ENCODE peak calls at places on chromosomes 16 and 17, in ten cellular contexts. One of them, this sample, is unnamed.

GRCh38 chr17:35082073-35082657 is 18.7 kb upstream of the RFFL start:
- DNase-seq in ovary: no peak
- DNase-seq in AG10803: peak; percentile 78
- DNase-seq in PC-3: peak; percentile 89
- DNase-seq in stomach: no peak
- DNase-seq in HFF-Myc: peak; percentile 73
- DNase-seq in GM12865: peak; percentile 65
- DNase-seq in tibial nerve: no peak
- DNase-seq in cardiac fibroblast: peak; percentile 86
- DNase-seq in lung: no peak
- DNase-seq in this sample: no peak

GRCh38 chr17:2158011-2158410 is 103.1 kb downstream of the HIC1 start:
- DNase-seq in AG10803: peak; percentile 94
- DNase-seq in lung: peak; percentile 55
- DNase-seq in stomach: no peak
- DNase-seq in HFF-Myc: no peak
- DNase-seq in GM12865: no peak
- DNase-seq in cardiac fibroblast: peak; percentile 97
- DNase-seq in ovary: no peak
- DNase-seq in PC-3: no peak
- DNase-seq in tibial nerve: peak; percentile 67
- DNase-seq in this sample: no peak

GRCh38 chr16:2187212-2187611 is 9.2 kb downstream of the CASKIN1 start:
- DNase-seq in AG10803: no peak
- DNase-seq in ovary: no peak
- DNase-seq in PC-3: no peak
- DNase-seq in cardiac fibroblast: no peak
- DNase-seq in lung: no peak
- DNase-seq in GM12865: no peak
- DNase-seq in tibial nerve: no peak
- DNase-seq in stomach: no peak
- DNase-seq in HFF-Myc: no peak
- DNase-seq in this sample: no peak

GRCh38 chr17:30273373-30273772 is 18.4 kb downstream of the BLMH start:
- DNase-seq in cardiac fibroblast: no peak
- DNase-seq in AG10803: no peak
- DNase-seq in stomach: no peak
- DNase-seq in tibial nerve: no peak
- DNase-seq in ovary: no peak
- DNase-seq in PC-3: no peak
- DNase-seq in HFF-Myc: peak; percentile 16
- DNase-seq in lung: no peak
- DNase-seq in GM12865: no peak
- DNase-seq in this sample: no peak

GRCh38 chr16:10205688-10206087 is 23.5 kb upstream of the GRIN2A start:
- DNase-seq in stomach: no peak
- DNase-seq in GM12865: peak; percentile 45
- DNase-seq in cardiac fibroblast: no peak
- DNase-seq in PC-3: peak; percentile 6
- DNase-seq in ovary: no peak
- DNase-seq in lung: no peak
- DNase-seq in HFF-Myc: no peak
- DNase-seq in tibial nerve: no peak
- DNase-seq in AG10803: no peak
- DNase-seq in this sample: no peak

GRCh38 chr17:15944720-15945492 is at the start of gene ADORA2B:
- DNase-seq in cardiac fibroblast: peak; percentile 74
- DNase-seq in AG10803: peak; percentile 55
- DNase-seq in stomach: peak; percentile 60
- DNase-seq in PC-3: peak; percentile 86
- DNase-seq in HFF-Myc: no peak
- DNase-seq in tibial nerve: no peak
- DNase-seq in GM12865: peak; percentile 27
- DNase-seq in lung: peak; percentile 68
- DNase-seq in ovary: peak; percentile 21
- DNase-seq in this sample: peak; percentile 26

GRCh38 chr16:87877942-87878507 is 8.7 kb upstream of the SLC7A5 start:
- DNase-seq in HFF-Myc: no peak
- DNase-seq in stomach: no peak
- DNase-seq in AG10803: no peak
- DNase-seq in GM12865: peak; percentile 48
- DNase-seq in cardiac fibroblast: no peak
- DNase-seq in PC-3: no peak
- DNase-seq in ovary: no peak
- DNase-seq in lung: no peak
- DNase-seq in tibial nerve: no peak
- DNase-seq in this sample: no peak

GRCh38 chr16:53530046-53530445 is 27.0 kb upstream of the AKTIP start:
- DNase-seq in HFF-Myc: no peak
- DNase-seq in stomach: no peak
- DNase-seq in ovary: no peak
- DNase-seq in GM12865: no peak
- DNase-seq in AG10803: no peak
- DNase-seq in tibial nerve: no peak
- DNase-seq in cardiac fibroblast: no peak
- DNase-seq in lung: no peak
- DNase-seq in PC-3: no peak
- DNase-seq in this sample: no peak

GRCh38 chr17:10251212-10251948 is 53.0 kb upstream of the GAS7 start:
- DNase-seq in PC-3: no peak
- DNase-seq in HFF-Myc: no peak
- DNase-seq in AG10803: no peak
- DNase-seq in GM12865: peak; percentile 86
- DNase-seq in cardiac fibroblast: no peak
- DNase-seq in stomach: no peak
- DNase-seq in ovary: no peak
- DNase-seq in lung: no peak
- DNase-seq in tibial nerve: no peak
- DNase-seq in this sample: no peak

GRCh38 chr17:32495347-32496253 is 8.8 kb downstream of the CDK5R1 start:
- DNase-seq in tibial nerve: no peak
- DNase-seq in ovary: peak; percentile 46
- DNase-seq in HFF-Myc: no peak
- DNase-seq in AG10803: peak; percentile 46
- DNase-seq in GM12865: no peak
- DNase-seq in stomach: no peak
- DNase-seq in lung: no peak
- DNase-seq in PC-3: no peak
- DNase-seq in cardiac fibroblast: no peak
- DNase-seq in this sample: no peak

GRCh38 chr17:80889231-80889896 is 102.3 kb upstream of the CHMP6 start:
- DNase-seq in HFF-Myc: no peak
- DNase-seq in ovary: no peak
- DNase-seq in lung: no peak
- DNase-seq in tibial nerve: no peak
- DNase-seq in PC-3: no peak
- DNase-seq in cardiac fibroblast: no peak
- DNase-seq in stomach: no peak
- DNase-seq in AG10803: no peak
- DNase-seq in GM12865: no peak
- DNase-seq in this sample: no peak

GRCh38 chr17:41650794-41651624 is 26.6 kb upstream of the KRT17 start:
- DNase-seq in GM12865: no peak
- DNase-seq in cardiac fibroblast: no peak
- DNase-seq in ovary: no peak
- DNase-seq in tibial nerve: no peak
- DNase-seq in PC-3: no peak
- DNase-seq in stomach: no peak
- DNase-seq in HFF-Myc: no peak
- DNase-seq in AG10803: no peak
- DNase-seq in lung: no peak
- DNase-seq in this sample: no peak

GRCh38 chr17:62705116-62705515 is 77.6 kb downstream of the MRC2 start:
- DNase-seq in lung: no peak
- DNase-seq in PC-3: no peak
- DNase-seq in GM12865: no peak
- DNase-seq in tibial nerve: no peak
- DNase-seq in AG10803: no peak
- DNase-seq in cardiac fibroblast: no peak
- DNase-seq in HFF-Myc: no peak
- DNase-seq in stomach: peak; percentile 34
- DNase-seq in ovary: no peak
- DNase-seq in this sample: no peak

GRCh38 chr17:62705781-62706597 is 78.5 kb downstream of the MRC2 start:
- DNase-seq in ovary: no peak
- DNase-seq in lung: no peak
- DNase-seq in PC-3: no peak
- DNase-seq in stomach: no peak
- DNase-seq in cardiac fibroblast: peak; percentile 36
- DNase-seq in HFF-Myc: no peak
- DNase-seq in tibial nerve: no peak
- DNase-seq in AG10803: peak; percentile 33
- DNase-seq in GM12865: no peak
- DNase-seq in this sample: no peak

GRCh38 chr17:62703776-62704380 is 76.4 kb downstream of the MRC2 start:
- DNase-seq in stomach: peak; percentile 83
- DNase-seq in HFF-Myc: no peak
- DNase-seq in PC-3: peak; percentile 90
- DNase-seq in ovary: peak; percentile 75
- DNase-seq in tibial nerve: peak; percentile 38
- DNase-seq in GM12865: peak; percentile 69
- DNase-seq in AG10803: peak; percentile 48
- DNase-seq in lung: peak; percentile 77
- DNase-seq in cardiac fibroblast: peak; percentile 56
- DNase-seq in this sample: peak; percentile 51

GRCh38 chr17:62703269-62703775 is 75.9 kb downstream of the MRC2 start:
- DNase-seq in GM12865: no peak
- DNase-seq in stomach: peak; percentile 73
- DNase-seq in cardiac fibroblast: peak; percentile 35
- DNase-seq in lung: no peak
- DNase-seq in HFF-Myc: no peak
- DNase-seq in tibial nerve: no peak
- DNase-seq in PC-3: peak; percentile 97
- DNase-seq in ovary: peak; percentile 36
- DNase-seq in AG10803: peak; percentile 55
- DNase-seq in this sample: no peak

DNA sequence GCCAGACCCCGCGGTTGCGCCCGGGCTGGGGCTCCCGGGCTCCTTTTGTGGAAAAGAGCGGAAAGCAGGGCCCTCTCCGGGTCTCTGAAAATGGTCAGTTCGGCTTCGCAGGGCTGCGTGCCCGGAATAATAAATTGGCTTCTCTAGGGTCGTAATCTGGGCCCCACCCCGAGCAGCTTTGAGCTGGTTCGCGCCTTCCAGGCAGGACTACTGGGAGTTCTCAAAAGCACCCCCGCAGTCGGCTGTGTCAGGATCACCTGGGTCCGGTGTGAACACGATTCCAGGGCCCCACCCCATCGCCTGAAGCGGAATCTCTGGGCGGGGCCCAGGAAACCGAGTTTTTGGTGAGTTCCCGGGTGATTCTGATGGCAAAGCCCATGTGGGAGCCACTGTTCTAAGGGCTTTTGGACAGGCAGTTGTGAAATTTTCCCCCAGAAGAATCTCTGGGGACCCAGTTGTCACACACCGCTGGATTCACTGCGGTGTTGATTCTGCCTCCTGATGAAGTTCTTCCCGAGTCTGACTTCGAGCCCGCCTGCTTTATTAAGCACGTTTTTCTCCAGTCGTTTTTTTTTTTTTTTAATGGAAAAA is 77.0 kb downstream of the MRC2 start:
- DNase-seq in PC-3: peak; percentile 93
- DNase-seq in stomach: peak; percentile 34
- DNase-seq in AG10803: peak; percentile 41
- DNase-seq in ovary: peak; percentile 48
- DNase-seq in cardiac fibroblast: peak; percentile 67
- DNase-seq in GM12865: no peak
- DNase-seq in HFF-Myc: no peak
- DNase-seq in lung: peak; percentile 39
- DNase-seq in tibial nerve: peak; percentile 29
- DNase-seq in this sample: no peak
- H3K4me3 ChIP-seq in PC-3: peak overlapping the region; percentile 73
- H3K4me3 ChIP-seq in stomach: peak overlapping the region; percentile 65
- H3K4me3 ChIP-seq in AG10803: peak overlapping the region; percentile 67
- H3K4me3 ChIP-seq in ovary: peak overlapping the region; percentile 46
- H3K4me3 ChIP-seq in cardiac fibroblast: peak overlapping the region; percentile 55
- H3K4me3 ChIP-seq in GM12865: peak overlapping the region; percentile 56
- H3K4me3 ChIP-seq in HFF-Myc: peak overlapping the region; percentile 50
- H3K4me3 ChIP-seq in lung: peak overlapping the region; percentile 17
- H3K4me3 ChIP-seq in tibial nerve: peak overlapping the region; percentile 70
- H3K4me3 ChIP-seq in this sample: no peak overlapping the region

GRCh38 chr17:77127735-77128361 is 12.9 kb upstream of the SEC14L1 start:
- DNase-seq in AG10803: no peak
- DNase-seq in cardiac fibroblast: peak; percentile 71
- DNase-seq in HFF-Myc: no peak
- DNase-seq in tibial nerve: peak; percentile 65
- DNase-seq in lung: peak; percentile 50
- DNase-seq in PC-3: no peak
- DNase-seq in GM12865: peak; percentile 52
- DNase-seq in stomach: peak; percentile 89
- DNase-seq in ovary: no peak
- DNase-seq in this sample: peak; percentile 16
- H3K4me3 ChIP-seq in AG10803: no peak overlapping the region
- H3K4me3 ChIP-seq in cardiac fibroblast: no peak overlapping the region
- H3K4me3 ChIP-seq in HFF-Myc: no peak overlapping the region
- H3K4me3 ChIP-seq in tibial nerve: no peak overlapping the region
- H3K4me3 ChIP-seq in lung: peak overlapping the region; percentile 12
- H3K4me3 ChIP-seq in PC-3: no peak overlapping the region
- H3K4me3 ChIP-seq in GM12865: no peak overlapping the region
- H3K4me3 ChIP-seq in stomach: peak overlapping the region; percentile 20
- H3K4me3 ChIP-seq in ovary: no peak overlapping the region
- H3K4me3 ChIP-seq in this sample: peak overlapping the region; percentile 79

DNA sequence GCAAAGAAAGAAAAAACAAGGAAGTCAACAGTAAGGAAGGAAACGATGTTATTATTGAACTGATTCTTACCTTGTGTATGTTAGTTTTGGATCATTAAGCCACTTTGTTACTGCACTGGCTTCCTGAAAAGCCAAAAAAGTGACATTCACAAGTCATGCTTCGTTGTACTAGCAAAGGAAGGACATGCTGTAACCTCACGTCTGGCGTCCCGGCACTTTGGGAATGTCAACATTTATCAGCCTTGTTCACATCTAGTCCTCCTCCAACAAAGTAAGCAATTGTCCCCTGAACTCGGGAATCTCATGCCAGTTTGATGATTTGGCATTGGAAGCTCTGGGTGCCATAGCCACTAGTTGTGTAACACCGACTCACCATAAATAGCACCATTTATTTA is 731 bp upstream of the MKS1 start:
- DNase-seq in HFF-Myc: no peak
- DNase-seq in GM12865: no peak
- DNase-seq in ovary: no peak
- DNase-seq in tibial nerve: no peak
- DNase-seq in AG10803: peak; percentile 16
- DNase-seq in PC-3: peak; percentile 65
- DNase-seq in lung: no peak
- DNase-seq in cardiac fibroblast: no peak
- DNase-seq in stomach: no peak
- DNase-seq in this sample: no peak
- H3K4me3 ChIP-seq in HFF-Myc: peak overlapping the region; percentile 73
- H3K4me3 ChIP-seq in GM12865: peak overlapping the region; percentile 60
- H3K4me3 ChIP-seq in ovary: peak overlapping the region; percentile 74
- H3K4me3 ChIP-seq in tibial nerve: peak overlapping the region; percentile 53
- H3K4me3 ChIP-seq in AG10803: peak overlapping the region; percentile 88
- H3K4me3 ChIP-seq in PC-3: peak overlapping the region; percentile 92
- H3K4me3 ChIP-seq in lung: no peak overlapping the region
- H3K4me3 ChIP-seq in cardiac fibroblast: no peak overlapping the region
- H3K4me3 ChIP-seq in stomach: peak overlapping the region; percentile 71
- H3K4me3 ChIP-seq in this sample: peak overlapping the region; percentile 93

DNA sequence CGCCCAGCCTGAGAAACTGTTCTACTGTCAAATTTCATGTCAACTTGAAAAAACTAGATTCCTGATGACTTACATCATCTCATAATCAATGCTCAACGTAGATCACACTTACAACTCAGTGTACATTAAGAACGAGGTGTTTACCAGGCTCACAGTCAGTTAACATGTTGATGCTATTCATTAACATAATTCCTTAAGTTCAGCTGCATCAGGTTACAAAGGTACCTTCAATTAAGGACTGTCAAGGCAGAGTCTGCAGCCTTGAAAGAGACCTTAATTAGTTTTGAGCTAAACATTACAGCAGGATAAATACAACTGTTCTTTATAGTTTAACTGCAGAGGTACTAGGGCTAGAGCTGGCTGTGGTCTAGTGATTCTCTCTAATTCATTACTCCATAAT is 1.9 kb downstream of the GNA13 start:
- DNase-seq in stomach: no peak
- DNase-seq in PC-3: peak; percentile 46
- DNase-seq in AG10803: no peak
- DNase-seq in lung: no peak
- DNase-seq in tibial nerve: no peak
- DNase-seq in ovary: no peak
- DNase-seq in HFF-Myc: no peak
- DNase-seq in GM12865: no peak
- DNase-seq in cardiac fibroblast: no peak
- DNase-seq in this sample: no peak
- H3K4me3 ChIP-seq in stomach: peak overlapping the region; percentile 92
- H3K4me3 ChIP-seq in PC-3: peak overlapping the region; percentile 85
- H3K4me3 ChIP-seq in AG10803: peak overlapping the region; percentile 80
- H3K4me3 ChIP-seq in lung: no peak overlapping the region
- H3K4me3 ChIP-seq in tibial nerve: peak overlapping the region; percentile 73
- H3K4me3 ChIP-seq in ovary: peak overlapping the region; percentile 92
- H3K4me3 ChIP-seq in HFF-Myc: peak overlapping the region; percentile 84
- H3K4me3 ChIP-seq in GM12865: peak overlapping the region; percentile 99
- H3K4me3 ChIP-seq in cardiac fibroblast: peak overlapping the region; percentile 93
- H3K4me3 ChIP-seq in this sample: peak overlapping the region; percentile 95

This sample was measured in CD4-positive, CD25-positive, alpha-beta regulatory T cell.